ENCODE peak calls at places on chromosomes 4 and X, in eight cellular contexts. N is IMR-90, Y is fibroblast of pulmonary artery, L is Caco-2, C is bronchial epithelial cell, H is gastrocnemius medialis, A is LNCaP clone FGC, O is hepatocyte. I is an unnamed sample.

GRCh38 chr4:87848622-87849351 is 16.0 kb downstream of the MEPE start:
- DNase-seq in N (peak), Y (peak), L (peak), C (peak), H (no peak), A (peak), O (peak), I (peak)

GRCh38 chr4:26074672-26075071 is 160.7 kb downstream of the SMIM20 start:
- DNase-seq in N (no peak), Y (no peak), L (no peak), C (no peak), H (no peak), A (no peak), O (no peak), I (no peak)

GRCh38 chr4:41384992-41385391 is 128.3 kb downstream of the UCHL1 start:
- DNase-seq in N (no peak), Y (no peak), L (no peak), C (no peak), H (no peak), A (no peak), O (no peak), I (peak)

GRCh38 chr4:8383451-8384160 is 56.9 kb downstream of the ACOX3 start:
- DNase-seq in N (peak), Y (peak), L (no peak), C (no peak), H (no peak), A (no peak), O (no peak), I (no peak)

GRCh38 chr4:173934201-173934600 is 349.3 kb downstream of the FBXO8 start:
- DNase-seq in N (peak), Y (peak), L (no peak), C (peak), H (no peak), A (no peak), O (no peak), I (no peak)

GRCh38 chrX:130933358-130933757 is 30.3 kb upstream of the ENOX2 start:
- DNase-seq in N (no peak), Y (no peak), L (no peak), C (no peak), H (no peak), A (no peak), O (no peak), I (no peak)

GRCh38 chrX:34918856-34919255 is 23.7 kb upstream of the FAM47B start:
- DNase-seq in N (peak), Y (peak), L (peak), C (peak), H (no peak), A (peak), O (peak), I (no peak)

GRCh38 chr4:36138221-36138620 is 106.1 kb downstream of the ARAP2 start:
- DNase-seq in N (peak), Y (peak), L (no peak), C (peak), H (no peak), A (no peak), O (no peak), I (no peak)

GRCh38 chrX:49257846-49258748 is 6.4 kb downstream of the FOXP3 start:
- DNase-seq in N (no peak), Y (no peak), L (no peak), C (no peak), H (no peak), A (no peak), O (no peak), I (no peak)

GRCh38 chr4:2243682-2244380 is 1.9 kb upstream of the HAUS3 start:
- DNase-seq in N (peak), Y (peak), L (peak), C (peak), H (peak), A (no peak), O (peak), I (peak)

GRCh38 chr4:10701702-10702460 is 17.3 kb upstream of the CLNK start:
- DNase-seq in N (peak), Y (peak), L (no peak), C (peak), H (no peak), A (no peak), O (no peak), I (no peak)

GRCh38 chr4:23789765-23790164 is 100.1 kb downstream of the PPARGC1A start:
- DNase-seq in N (peak), Y (peak), L (no peak), C (no peak), H (no peak), A (no peak), O (peak), I (no peak)

GRCh38 chrX:53263597-53264094 is 17.7 kb downstream of the IQSEC2 start:
- DNase-seq in N (peak), Y (peak), L (no peak), C (peak), H (no peak), A (no peak), O (no peak), I (no peak)

GRCh38 chr4:38189445-38189844 is 229.2 kb downstream of the PTTG2 start:
- DNase-seq in N (peak), Y (peak), L (no peak), C (peak), H (no peak), A (no peak), O (no peak), I (no peak)

GRCh38 chr4:140943887-140944515 is 187.8 kb upstream of the TBC1D9 start:
- DNase-seq in N (peak), Y (peak), L (no peak), C (no peak), H (no peak), A (no peak), O (no peak), I (no peak)

GRCh38 chrX:134807039-134807729 is 148.9 kb upstream of the PLAC1 start:
- DNase-seq in N (peak), Y (peak), L (peak), C (peak), H (peak), A (peak), O (peak), I (peak)

GRCh38 chr4:26931961-26932360 is 71.3 kb downstream of the STIM2 start:
- DNase-seq in N (no peak), Y (peak), L (no peak), C (no peak), H (no peak), A (no peak), O (no peak), I (no peak)

GRCh38 chr4:42671431-42672194 is 14.7 kb upstream of the ATP8A1 start:
- DNase-seq in N (no peak), Y (no peak), L (no peak), C (no peak), H (no peak), A (no peak), O (no peak), I (no peak)

GRCh38 chrX:45669715-45670360 is 469.2 kb upstream of the DIPK2B start:
- DNase-seq in N (peak), Y (peak), L (no peak), C (no peak), H (no peak), A (no peak), O (no peak), I (no peak)

GRCh38 chr4:94126669-94127068 is 81.0 kb upstream of the SMARCAD1 start:
- DNase-seq in N (no peak), Y (no peak), L (peak), C (peak), H (no peak), A (no peak), O (peak), I (no peak)

GRCh38 chr4:90069151-90069550 is 58.0 kb upstream of the CCSER1 start:
- DNase-seq in N (peak), Y (no peak), L (no peak), C (peak), H (no peak), A (no peak), O (no peak), I (no peak)

GRCh38 chrX:115940888-115941332 is 229.6 kb upstream of the AGTR2 start:
- DNase-seq in N (peak), Y (peak), L (peak), C (no peak), H (no peak), A (peak), O (no peak), I (peak)

DNA sequence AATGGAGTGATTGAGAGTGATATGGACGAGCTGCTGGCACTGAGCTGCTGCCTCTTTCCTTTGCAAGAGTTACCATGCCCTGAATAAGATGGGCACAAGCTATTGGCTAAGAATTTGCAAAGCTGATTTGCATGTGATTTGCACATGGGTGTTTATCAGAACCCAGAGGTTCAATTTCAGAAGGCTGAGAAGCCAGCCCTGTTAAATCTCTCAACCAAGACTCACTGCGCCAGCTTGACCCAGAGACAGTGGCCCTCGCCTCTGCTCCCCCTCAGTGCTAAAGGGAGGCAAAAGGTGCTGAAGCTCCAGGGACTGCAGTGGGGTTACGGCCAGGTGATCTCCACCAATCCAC is 701 bp downstream of the ARHGAP4 start:
- DNase-seq in N (no peak), Y (no peak), L (no peak), C (no peak), H (no peak), A (no peak), O (no peak), I (no peak)
- H3K4me3 ChIP-seq in N (no peak), Y (no peak), L (peak), C (no peak), H (no peak), A (no peak), O (no peak), I (peak)

DNA sequence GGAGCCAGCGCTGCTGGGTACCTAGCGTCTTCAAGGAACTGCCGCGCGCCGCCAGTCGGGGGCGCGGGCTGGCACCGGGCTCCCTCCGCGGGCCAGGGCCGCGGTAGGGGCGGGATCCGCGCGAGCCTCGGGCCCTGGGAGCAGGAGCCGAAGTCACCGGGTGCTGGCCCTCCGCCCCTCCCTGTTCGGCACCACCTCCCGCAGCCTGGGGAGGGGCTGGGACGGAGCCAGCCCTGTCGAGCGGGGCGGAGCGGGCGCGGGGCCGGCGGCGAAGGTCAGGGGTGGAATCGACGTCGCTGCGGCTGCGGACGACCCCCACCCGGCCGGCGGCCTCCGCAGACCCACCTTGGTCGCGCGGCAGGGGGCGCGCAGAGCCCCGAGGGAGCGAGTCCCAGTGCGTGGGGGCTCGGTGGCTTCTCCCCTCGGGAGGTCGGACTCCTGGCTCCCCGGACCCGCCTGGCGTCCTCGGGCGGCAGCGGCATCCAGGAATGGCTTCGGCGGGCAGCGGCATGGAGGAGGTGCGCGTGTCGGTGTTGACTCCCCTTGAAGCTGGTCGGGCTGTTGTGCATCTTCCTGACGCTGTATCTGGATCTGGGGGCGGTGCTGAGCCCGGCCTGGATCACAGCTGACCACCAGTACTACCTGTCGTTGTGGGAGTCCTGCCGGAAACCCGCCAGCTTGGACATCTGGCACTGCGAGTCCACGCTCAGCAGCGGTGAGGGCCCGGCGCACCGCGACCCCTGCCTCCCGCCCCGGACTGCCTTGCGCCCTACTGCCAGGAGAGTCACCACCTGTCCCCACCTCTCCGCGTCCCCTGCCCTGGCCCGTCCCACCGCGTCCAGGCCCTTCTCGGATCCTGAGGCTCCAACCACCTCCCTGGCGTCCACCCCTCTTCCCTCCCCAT is 50.5 kb upstream of the FAM47C start:
- DNase-seq in N (no peak), Y (no peak), L (no peak), C (no peak), H (no peak), A (no peak), O (peak), I (peak)
- H3K4me3 ChIP-seq in N (no peak), Y (no peak), L (no peak), C (peak), H (no peak), A (no peak), O (peak), I (peak)

GRCh38 chr4:165462009-165462408 is 83.2 kb downstream of the CPE start:
- DNase-seq in N (no peak), Y (no peak), L (no peak), C (no peak), H (no peak), A (no peak), O (no peak), I (no peak)

GRCh38 chr4:165457793-165458192 is 79.0 kb downstream of the CPE start:
- DNase-seq in N (no peak), Y (no peak), L (no peak), C (no peak), H (no peak), A (no peak), O (no peak), I (no peak)

GRCh38 chr4:165458451-165458850 is 79.6 kb downstream of the CPE start:
- DNase-seq in N (no peak), Y (peak), L (no peak), C (no peak), H (no peak), A (no peak), O (no peak), I (no peak)

GRCh38 chr4:165464338-165464737 is 85.5 kb downstream of the CPE start:
- DNase-seq in N (no peak), Y (no peak), L (no peak), C (no peak), H (no peak), A (no peak), O (no peak), I (no peak)

DNA sequence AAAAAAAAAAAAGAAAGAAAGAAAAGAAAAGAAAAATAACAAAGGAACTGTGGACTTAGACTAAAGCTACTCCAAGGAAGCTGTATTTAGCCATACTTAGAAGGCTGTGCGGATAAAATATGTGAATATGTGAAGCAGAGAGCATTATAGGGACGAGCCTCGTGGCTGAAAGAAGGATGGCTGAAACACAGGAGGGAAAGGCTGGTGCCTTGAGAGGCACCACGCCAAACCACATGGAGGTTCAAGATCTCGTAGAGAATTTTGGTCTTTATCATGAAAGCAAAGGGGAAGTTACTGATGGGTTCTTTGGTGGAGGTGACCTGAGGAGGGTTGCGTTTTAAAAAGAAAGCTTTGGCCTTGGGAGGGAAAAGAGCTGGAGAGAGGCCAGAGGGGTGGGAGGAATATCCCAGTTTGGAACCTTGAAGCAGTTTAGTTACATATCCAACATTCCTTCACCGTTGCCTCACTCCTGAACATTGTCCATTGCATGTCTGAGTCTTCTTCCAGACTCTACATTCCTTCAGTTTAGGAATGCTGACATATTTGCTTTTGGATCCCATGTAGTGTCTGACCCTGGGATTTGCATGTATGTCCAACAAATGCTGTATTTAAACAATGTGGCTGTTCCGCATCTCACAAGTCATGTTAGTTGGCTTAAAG is 82.5 kb downstream of the CPE start:
- DNase-seq in N (peak), Y (peak), L (peak), C (peak), H (no peak), A (no peak), O (peak), I (no peak)
- H3K4me3 ChIP-seq in N (no peak), Y (no peak), L (no peak), C (no peak), H (peak), A (no peak), O (no peak), I (peak)

GRCh38 chr4:128130621-128131020 is 69.5 kb downstream of the LARP1B start:
- DNase-seq in N (no peak), Y (peak), L (no peak), C (peak), H (no peak), A (no peak), O (no peak), I (no peak)
- H3K4me3 ChIP-seq in N (no peak), Y (no peak), L (no peak), C (no peak), H (no peak), A (no peak), O (no peak), I (no peak)

DNA sequence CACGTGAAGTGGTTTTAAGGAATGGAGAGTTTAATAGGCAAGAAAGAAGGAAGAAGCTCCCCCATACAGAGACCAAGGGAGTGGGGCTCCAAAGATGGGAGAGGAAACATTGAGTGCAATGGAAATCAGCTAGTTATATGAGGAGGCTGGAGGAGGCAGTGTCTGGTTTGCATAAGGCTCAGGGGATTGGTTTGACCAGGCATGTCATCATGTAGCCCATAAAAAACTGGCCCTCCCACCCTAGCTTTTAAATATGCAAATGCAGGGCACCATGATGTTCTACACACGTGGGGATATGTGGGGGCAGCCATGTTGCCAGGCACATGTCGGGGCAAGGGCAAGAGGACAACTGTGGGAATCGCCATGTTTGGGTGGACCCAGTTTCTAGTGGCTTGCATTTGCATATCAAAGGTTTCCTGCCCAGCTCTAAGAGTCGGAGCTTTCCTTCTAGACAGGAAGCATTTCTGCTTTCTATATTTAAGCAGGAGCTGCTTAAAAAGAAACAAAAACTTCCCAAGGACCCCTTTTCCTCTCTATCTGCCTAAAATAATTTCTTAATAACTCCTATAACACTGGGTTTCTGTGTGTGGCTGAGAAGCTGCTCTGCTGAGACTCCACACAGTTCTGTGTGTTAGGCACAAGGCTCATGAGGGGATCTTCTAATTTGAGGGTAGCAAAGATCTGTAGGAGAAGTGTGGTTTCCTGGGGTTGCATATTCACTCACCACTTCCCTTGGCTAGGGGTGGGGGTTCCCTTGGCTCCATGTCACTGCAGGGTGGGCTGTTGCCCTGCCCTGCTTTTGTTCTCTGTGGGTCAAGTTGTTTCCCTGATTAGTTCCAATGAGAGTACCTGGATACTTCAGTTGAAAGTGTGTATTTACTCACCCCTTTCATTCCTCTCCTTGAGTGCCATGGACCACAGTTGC is 113.5 kb downstream of the VSIG4 start:
- DNase-seq in N (no peak), Y (no peak), L (no peak), C (no peak), H (no peak), A (no peak), O (no peak), I (no peak)
- H3K4me3 ChIP-seq in N (no peak), Y (no peak), L (no peak), C (no peak), H (no peak), A (no peak), O (no peak), I (no peak)

GRCh38 chr4:123941306-123941705 is 544.7 kb downstream of the SPRY1 start:
- DNase-seq in N (peak), Y (peak), L (no peak), C (peak), H (no peak), A (no peak), O (no peak), I (no peak)

GRCh38 chr4:123936615-123937014 is 540.0 kb downstream of the SPRY1 start:
- DNase-seq in N (no peak), Y (no peak), L (no peak), C (no peak), H (no peak), A (no peak), O (no peak), I (no peak)

GRCh38 chr4:123940604-123941003 is 544.0 kb downstream of the SPRY1 start:
- DNase-seq in N (no peak), Y (no peak), L (no peak), C (no peak), H (no peak), A (no peak), O (no peak), I (no peak)

GRCh38 chr4:123939621-123940020 is 543.0 kb downstream of the SPRY1 start:
- DNase-seq in N (peak), Y (peak), L (no peak), C (peak), H (no peak), A (no peak), O (peak), I (no peak)

DNA sequence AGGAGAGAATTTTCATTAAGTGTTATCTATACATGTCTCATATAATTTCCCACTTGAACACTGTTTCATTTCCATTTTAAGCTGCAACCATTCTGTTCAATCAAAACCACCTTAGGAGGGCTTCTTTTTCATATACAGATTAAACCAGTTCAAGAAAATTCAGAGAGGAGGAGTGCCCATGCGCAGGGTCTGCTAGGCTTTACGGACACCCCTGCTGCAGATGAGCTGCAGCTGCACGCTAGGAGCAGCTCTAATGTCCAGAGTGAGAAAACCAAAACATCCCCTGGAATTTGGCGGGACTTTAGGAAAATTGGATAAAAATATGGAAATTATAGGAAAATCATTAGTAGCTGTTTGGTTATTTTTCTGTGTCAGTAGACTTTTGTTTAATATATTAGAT is 541.0 kb downstream of the SPRY1 start:
- DNase-seq in N (no peak), Y (no peak), L (no peak), C (no peak), H (no peak), A (no peak), O (no peak), I (no peak)
- H3K4me3 ChIP-seq in N (no peak), Y (no peak), L (no peak), C (no peak), H (no peak), A (no peak), O (no peak), I (no peak)